ENCODE peak calls at places on chromosomes 16 and 17, in seven cellular contexts. One of them, this sample, is unnamed.

GRCh38 chr17:9225305-9226101 is 204.2 kb downstream of the NTN1 start:
- DNase-seq in GM13976: no peak
- DNase-seq in neural progenitor cell: peak
- DNase-seq in coronary artery: no peak
- DNase-seq in glutamatergic neuron: peak
- DNase-seq in D721Med: no peak
- DNase-seq in tibial artery: no peak
- DNase-seq in this sample: no peak

GRCh38 chr17:75610103-75610984 is 22.7 kb downstream of the MYO15B start:
- DNase-seq in tibial artery: no peak
- DNase-seq in D721Med: no peak
- DNase-seq in GM13976: no peak
- DNase-seq in neural progenitor cell: no peak
- DNase-seq in glutamatergic neuron: no peak
- DNase-seq in coronary artery: no peak
- DNase-seq in this sample: no peak

GRCh38 chr17:29581583-29582253 is 7.7 kb downstream of the GIT1 start:
- DNase-seq in GM13976: no peak
- DNase-seq in tibial artery: no peak
- DNase-seq in glutamatergic neuron: no peak
- DNase-seq in coronary artery: no peak
- DNase-seq in neural progenitor cell: no peak
- DNase-seq in D721Med: no peak
- DNase-seq in this sample: no peak

GRCh38 chr16:53905028-53905427 is 201.1 kb downstream of the FTO start:
- DNase-seq in coronary artery: no peak
- DNase-seq in D721Med: no peak
- DNase-seq in neural progenitor cell: no peak
- DNase-seq in GM13976: no peak
- DNase-seq in tibial artery: no peak
- DNase-seq in glutamatergic neuron: no peak
- DNase-seq in this sample: no peak

GRCh38 chr16:57749101-57749692 is 13.6 kb downstream of the KATNB1 start:
- DNase-seq in glutamatergic neuron: no peak
- DNase-seq in D721Med: no peak
- DNase-seq in coronary artery: no peak
- DNase-seq in neural progenitor cell: no peak
- DNase-seq in GM13976: no peak
- DNase-seq in tibial artery: no peak
- DNase-seq in this sample: no peak

GRCh38 chr17:7922499-7923289 is 6.6 kb upstream of the RNF227 start:
- DNase-seq in tibial artery: peak
- DNase-seq in neural progenitor cell: peak
- DNase-seq in glutamatergic neuron: peak
- DNase-seq in coronary artery: peak
- DNase-seq in D721Med: no peak
- DNase-seq in GM13976: peak
- DNase-seq in this sample: peak

GRCh38 chr17:62614142-62614541 is 13.3 kb upstream of the MRC2 start:
- DNase-seq in glutamatergic neuron: no peak
- DNase-seq in D721Med: no peak
- DNase-seq in GM13976: no peak
- DNase-seq in coronary artery: no peak
- DNase-seq in neural progenitor cell: no peak
- DNase-seq in tibial artery: no peak
- DNase-seq in this sample: no peak

GRCh38 chr16:10693889-10694288 is 841 bp downstream of the TEKT5 start:
- DNase-seq in D721Med: no peak
- DNase-seq in coronary artery: no peak
- DNase-seq in GM13976: peak
- DNase-seq in glutamatergic neuron: no peak
- DNase-seq in tibial artery: no peak
- DNase-seq in neural progenitor cell: no peak
- DNase-seq in this sample: no peak

GRCh38 chr17:41800601-41801373 is 11.0 kb downstream of the P3H4 start:
- DNase-seq in glutamatergic neuron: no peak
- DNase-seq in neural progenitor cell: peak
- DNase-seq in tibial artery: no peak
- DNase-seq in coronary artery: peak
- DNase-seq in D721Med: no peak
- DNase-seq in GM13976: no peak
- DNase-seq in this sample: peak

GRCh38 chr17:12821376-12821940 is 32.2 kb downstream of the ARHGAP44 start:
- DNase-seq in tibial artery: no peak
- DNase-seq in GM13976: no peak
- DNase-seq in glutamatergic neuron: no peak
- DNase-seq in coronary artery: no peak
- DNase-seq in D721Med: no peak
- DNase-seq in neural progenitor cell: no peak
- DNase-seq in this sample: no peak

GRCh38 chr17:2050871-2051387 is 4.0 kb upstream of the HIC1 start:
- DNase-seq in GM13976: no peak
- DNase-seq in glutamatergic neuron: peak
- DNase-seq in D721Med: no peak
- DNase-seq in neural progenitor cell: peak
- DNase-seq in coronary artery: no peak
- DNase-seq in tibial artery: no peak
- DNase-seq in this sample: peak

GRCh38 chr16:17556276-17557052 is 85.7 kb upstream of the XYLT1 start:
- DNase-seq in GM13976: peak
- DNase-seq in neural progenitor cell: peak
- DNase-seq in D721Med: no peak
- DNase-seq in tibial artery: no peak
- DNase-seq in glutamatergic neuron: no peak
- DNase-seq in coronary artery: no peak
- DNase-seq in this sample: peak

GRCh38 chr17:73342057-73342522 is 30.3 kb upstream of the CDC42EP4 start:
- DNase-seq in glutamatergic neuron: peak
- DNase-seq in D721Med: no peak
- DNase-seq in GM13976: no peak
- DNase-seq in coronary artery: no peak
- DNase-seq in neural progenitor cell: peak
- DNase-seq in tibial artery: peak
- DNase-seq in this sample: peak

GRCh38 chr17:78822552-78822951 is 18.1 kb downstream of the USP36 start:
- DNase-seq in coronary artery: peak
- DNase-seq in tibial artery: no peak
- DNase-seq in GM13976: no peak
- DNase-seq in D721Med: no peak
- DNase-seq in neural progenitor cell: no peak
- DNase-seq in glutamatergic neuron: no peak
- DNase-seq in this sample: no peak

GRCh38 chr16:6977291-6977690 is 355.4 kb upstream of the RBFOX1 start:
- DNase-seq in glutamatergic neuron: no peak
- DNase-seq in tibial artery: no peak
- DNase-seq in D721Med: no peak
- DNase-seq in GM13976: no peak
- DNase-seq in neural progenitor cell: no peak
- DNase-seq in coronary artery: no peak
- DNase-seq in this sample: no peak

GRCh38 chr16:53159781-53160436 is 105.1 kb downstream of the CHD9 start:
- DNase-seq in tibial artery: no peak
- DNase-seq in GM13976: peak
- DNase-seq in glutamatergic neuron: no peak
- DNase-seq in neural progenitor cell: peak
- DNase-seq in coronary artery: no peak
- DNase-seq in D721Med: no peak
- DNase-seq in this sample: peak

GRCh38 chr17:22221344-22221743 is 529.0 kb downstream of the KCNJ18 start:
- DNase-seq in tibial artery: no peak
- DNase-seq in coronary artery: no peak
- DNase-seq in neural progenitor cell: no peak
- DNase-seq in GM13976: no peak
- DNase-seq in glutamatergic neuron: no peak
- DNase-seq in D721Med: no peak
- DNase-seq in this sample: no peak

GRCh38 chr17:6574689-6575595 is 18.6 kb upstream of the PITPNM3 start:
- DNase-seq in glutamatergic neuron: no peak
- DNase-seq in tibial artery: no peak
- DNase-seq in neural progenitor cell: peak
- DNase-seq in coronary artery: no peak
- DNase-seq in D721Med: no peak
- DNase-seq in GM13976: peak
- DNase-seq in this sample: peak

GRCh38 chr17:732788-733720 is 658 bp downstream of the TLCD3A start:
- DNase-seq in glutamatergic neuron: peak
- DNase-seq in D721Med: no peak
- DNase-seq in tibial artery: no peak
- DNase-seq in neural progenitor cell: peak
- DNase-seq in GM13976: peak
- DNase-seq in coronary artery: no peak
- DNase-seq in this sample: peak

GRCh38 chr16:89123001-89123830 is 29.6 kb downstream of the ACSF3 start:
- DNase-seq in glutamatergic neuron: peak
- DNase-seq in coronary artery: no peak
- DNase-seq in D721Med: no peak
- DNase-seq in GM13976: no peak
- DNase-seq in neural progenitor cell: no peak
- DNase-seq in tibial artery: no peak
- DNase-seq in this sample: no peak

GRCh38 chr17:17750881-17751280 is 69.6 kb downstream of the RAI1 start:
- DNase-seq in glutamatergic neuron: no peak
- DNase-seq in D721Med: no peak
- DNase-seq in tibial artery: no peak
- DNase-seq in coronary artery: no peak
- DNase-seq in GM13976: peak
- DNase-seq in neural progenitor cell: no peak
- DNase-seq in this sample: no peak

GRCh38 chr17:9928601-9929341 is 23.7 kb upstream of the RCVRN start:
- DNase-seq in D721Med: no peak
- DNase-seq in glutamatergic neuron: peak
- DNase-seq in tibial artery: no peak
- DNase-seq in GM13976: no peak
- DNase-seq in neural progenitor cell: peak
- DNase-seq in coronary artery: no peak
- DNase-seq in this sample: peak

GRCh38 chr17:17445296-17445924 is 31.4 kb upstream of the MED9 start:
- DNase-seq in GM13976: no peak
- DNase-seq in tibial artery: no peak
- DNase-seq in coronary artery: no peak
- DNase-seq in glutamatergic neuron: no peak
- DNase-seq in neural progenitor cell: no peak
- DNase-seq in D721Med: no peak
- DNase-seq in this sample: no peak

GRCh38 chr16:87877942-87878507 is 8.7 kb upstream of the SLC7A5 start:
- DNase-seq in GM13976: peak
- DNase-seq in coronary artery: no peak
- DNase-seq in neural progenitor cell: no peak
- DNase-seq in D721Med: no peak
- DNase-seq in glutamatergic neuron: no peak
- DNase-seq in tibial artery: no peak
- DNase-seq in this sample: no peak
- TF ChIP-seq CTCF in GM13976: no peak
- TF ChIP-seq CTCF in coronary artery: no peak
- TF ChIP-seq CTCF in neural progenitor cell: peak
- TF ChIP-seq CTCF in D721Med: peak
- TF ChIP-seq CTCF in glutamatergic neuron: no peak
- TF ChIP-seq CTCF in tibial artery: no peak
- TF ChIP-seq CTCF in this sample: no peak

GRCh38 chr17:38351412-38352222 is at the start of gene SOCS7:
- DNase-seq in glutamatergic neuron: peak
- DNase-seq in neural progenitor cell: peak
- DNase-seq in tibial artery: peak
- DNase-seq in coronary artery: peak
- DNase-seq in GM13976: peak
- DNase-seq in D721Med: peak
- DNase-seq in this sample: peak
- TF ChIP-seq CTCF in glutamatergic neuron: no peak
- TF ChIP-seq CTCF in neural progenitor cell: no peak
- TF ChIP-seq CTCF in tibial artery: no peak
- TF ChIP-seq CTCF in coronary artery: no peak
- TF ChIP-seq CTCF in GM13976: no peak
- TF ChIP-seq CTCF in D721Med: no peak
- TF ChIP-seq CTCF in this sample: no peak

GRCh38 chr16:49608801-49609200 is 235.2 kb downstream of the C16orf78 start:
- DNase-seq in GM13976: no peak
- DNase-seq in coronary artery: peak
- DNase-seq in glutamatergic neuron: no peak
- DNase-seq in tibial artery: peak
- DNase-seq in neural progenitor cell: peak
- DNase-seq in D721Med: no peak
- DNase-seq in this sample: no peak
- TF ChIP-seq CTCF in GM13976: peak
- TF ChIP-seq CTCF in coronary artery: no peak
- TF ChIP-seq CTCF in glutamatergic neuron: no peak
- TF ChIP-seq CTCF in tibial artery: peak
- TF ChIP-seq CTCF in neural progenitor cell: peak
- TF ChIP-seq CTCF in D721Med: peak
- TF ChIP-seq CTCF in this sample: peak

GRCh38 chr17:27559506-27559931 is 71.5 kb upstream of the LGALS9 start:
- DNase-seq in coronary artery: no peak
- DNase-seq in D721Med: no peak
- DNase-seq in tibial artery: peak
- DNase-seq in neural progenitor cell: no peak
- DNase-seq in glutamatergic neuron: no peak
- DNase-seq in GM13976: no peak
- DNase-seq in this sample: no peak
- TF ChIP-seq CTCF in coronary artery: no peak
- TF ChIP-seq CTCF in D721Med: no peak
- TF ChIP-seq CTCF in tibial artery: no peak
- TF ChIP-seq CTCF in neural progenitor cell: no peak
- TF ChIP-seq CTCF in glutamatergic neuron: no peak
- TF ChIP-seq CTCF in GM13976: no peak
- TF ChIP-seq CTCF in this sample: no peak

GRCh38 chr17:50620848-50621247 is 13.8 kb upstream of the ABCC3 start:
- DNase-seq in D721Med: no peak
- DNase-seq in neural progenitor cell: peak
- DNase-seq in glutamatergic neuron: peak
- DNase-seq in coronary artery: no peak
- DNase-seq in GM13976: no peak
- DNase-seq in tibial artery: no peak
- DNase-seq in this sample: no peak
- TF ChIP-seq CTCF in D721Med: peak
- TF ChIP-seq CTCF in neural progenitor cell: peak
- TF ChIP-seq CTCF in glutamatergic neuron: peak
- TF ChIP-seq CTCF in coronary artery: no peak
- TF ChIP-seq CTCF in GM13976: no peak
- TF ChIP-seq CTCF in tibial artery: no peak
- TF ChIP-seq CTCF in this sample: peak

GRCh38 chr16:86050111-86050510 is 151.1 kb downstream of the IRF8 start:
- DNase-seq in tibial artery: no peak
- DNase-seq in GM13976: no peak
- DNase-seq in coronary artery: no peak
- DNase-seq in glutamatergic neuron: no peak
- DNase-seq in neural progenitor cell: no peak
- DNase-seq in D721Med: no peak
- DNase-seq in this sample: no peak
- TF ChIP-seq CTCF in tibial artery: no peak
- TF ChIP-seq CTCF in GM13976: no peak
- TF ChIP-seq CTCF in coronary artery: no peak
- TF ChIP-seq CTCF in glutamatergic neuron: no peak
- TF ChIP-seq CTCF in neural progenitor cell: no peak
- TF ChIP-seq CTCF in D721Med: no peak
- TF ChIP-seq CTCF in this sample: no peak

This sample was measured in nephron progenitor cell.